ENCODE peak calls at places on chromosomes 11 and 22, in ten cellular contexts. One of them, this sample, is unnamed.

GRCh38 chr22:38941488-38941987 is 15.9 kb upstream of the APOBEC3A start:
- DNase-seq in heart left ventricle: no peak
- DNase-seq in endodermal cell: no peak
- DNase-seq in bronchial epithelial cell: no peak
- DNase-seq in prostate gland: no peak
- DNase-seq in right atrium auricular region: no peak
- DNase-seq in neural progenitor cell: peak; percentile 0
- DNase-seq in mesenchymal stem cell: no peak
- DNase-seq in A549: no peak
- DNase-seq in ovary: no peak
- DNase-seq in this sample: no peak

GRCh38 chr11:101470881-101471535 is 112.8 kb downstream of the TRPC6 start:
- DNase-seq in bronchial epithelial cell: peak; percentile 55
- DNase-seq in heart left ventricle: no peak
- DNase-seq in endodermal cell: no peak
- DNase-seq in ovary: no peak
- DNase-seq in mesenchymal stem cell: peak; percentile 71
- DNase-seq in neural progenitor cell: no peak
- DNase-seq in A549: peak; percentile 3
- DNase-seq in right atrium auricular region: no peak
- DNase-seq in prostate gland: no peak
- DNase-seq in this sample: peak; percentile 42

GRCh38 chr11:34614334-34615113 is 6.4 kb upstream of the EHF start:
- DNase-seq in mesenchymal stem cell: peak; percentile 28
- DNase-seq in endodermal cell: no peak
- DNase-seq in bronchial epithelial cell: no peak
- DNase-seq in heart left ventricle: no peak
- DNase-seq in neural progenitor cell: no peak
- DNase-seq in A549: no peak
- DNase-seq in right atrium auricular region: no peak
- DNase-seq in ovary: no peak
- DNase-seq in prostate gland: no peak
- DNase-seq in this sample: peak; percentile 30

GRCh38 chr11:70616938-70617674 is 218.8 kb downstream of the CTTN start:
- DNase-seq in neural progenitor cell: no peak
- DNase-seq in endodermal cell: no peak
- DNase-seq in right atrium auricular region: no peak
- DNase-seq in prostate gland: no peak
- DNase-seq in A549: no peak
- DNase-seq in heart left ventricle: no peak
- DNase-seq in bronchial epithelial cell: no peak
- DNase-seq in ovary: no peak
- DNase-seq in mesenchymal stem cell: no peak
- DNase-seq in this sample: no peak

GRCh38 chr11:96143016-96143670 is 199.9 kb downstream of the MAML2 start:
- DNase-seq in ovary: no peak
- DNase-seq in heart left ventricle: no peak
- DNase-seq in bronchial epithelial cell: no peak
- DNase-seq in mesenchymal stem cell: no peak
- DNase-seq in prostate gland: no peak
- DNase-seq in right atrium auricular region: no peak
- DNase-seq in neural progenitor cell: peak; percentile 58
- DNase-seq in A549: no peak
- DNase-seq in endodermal cell: no peak
- DNase-seq in this sample: no peak

GRCh38 chr22:35431483-35432205 is 31.7 kb downstream of the MCM5 start:
- DNase-seq in bronchial epithelial cell: no peak
- DNase-seq in right atrium auricular region: no peak
- DNase-seq in endodermal cell: no peak
- DNase-seq in A549: no peak
- DNase-seq in neural progenitor cell: no peak
- DNase-seq in mesenchymal stem cell: peak; percentile 17
- DNase-seq in heart left ventricle: no peak
- DNase-seq in prostate gland: no peak
- DNase-seq in ovary: no peak
- DNase-seq in this sample: no peak

GRCh38 chr11:118114266-118114665 is 27.5 kb upstream of the SMIM35 start:
- DNase-seq in prostate gland: no peak
- DNase-seq in mesenchymal stem cell: no peak
- DNase-seq in A549: no peak
- DNase-seq in bronchial epithelial cell: peak; percentile 58
- DNase-seq in endodermal cell: no peak
- DNase-seq in neural progenitor cell: no peak
- DNase-seq in right atrium auricular region: no peak
- DNase-seq in ovary: no peak
- DNase-seq in heart left ventricle: no peak
- DNase-seq in this sample: no peak

GRCh38 chr11:92536895-92537294 is 312.3 kb downstream of the FAT3 start:
- DNase-seq in mesenchymal stem cell: no peak
- DNase-seq in bronchial epithelial cell: no peak
- DNase-seq in heart left ventricle: no peak
- DNase-seq in prostate gland: no peak
- DNase-seq in A549: no peak
- DNase-seq in ovary: no peak
- DNase-seq in endodermal cell: no peak
- DNase-seq in right atrium auricular region: no peak
- DNase-seq in neural progenitor cell: no peak
- DNase-seq in this sample: no peak

GRCh38 chr22:17460895-17461294 is 91.6 kb downstream of the CECR2 start:
- DNase-seq in heart left ventricle: no peak
- DNase-seq in mesenchymal stem cell: no peak
- DNase-seq in prostate gland: no peak
- DNase-seq in ovary: no peak
- DNase-seq in right atrium auricular region: no peak
- DNase-seq in bronchial epithelial cell: no peak
- DNase-seq in neural progenitor cell: no peak
- DNase-seq in A549: no peak
- DNase-seq in endodermal cell: peak; percentile 39
- DNase-seq in this sample: no peak

GRCh38 chr11:70209391-70209912 is 6.4 kb downstream of the FADD start:
- DNase-seq in bronchial epithelial cell: no peak
- DNase-seq in prostate gland: no peak
- DNase-seq in ovary: no peak
- DNase-seq in endodermal cell: no peak
- DNase-seq in heart left ventricle: no peak
- DNase-seq in neural progenitor cell: no peak
- DNase-seq in right atrium auricular region: no peak
- DNase-seq in mesenchymal stem cell: no peak
- DNase-seq in A549: no peak
- DNase-seq in this sample: no peak

GRCh38 chr11:46673713-46674462 is 26.5 kb downstream of the ARHGAP1 start:
- DNase-seq in mesenchymal stem cell: no peak
- DNase-seq in neural progenitor cell: no peak
- DNase-seq in bronchial epithelial cell: no peak
- DNase-seq in heart left ventricle: no peak
- DNase-seq in endodermal cell: peak; percentile 57
- DNase-seq in prostate gland: no peak
- DNase-seq in right atrium auricular region: no peak
- DNase-seq in A549: no peak
- DNase-seq in ovary: no peak
- DNase-seq in this sample: no peak

GRCh38 chr11:61037694-61038093 is 64.6 kb upstream of the CD5 start:
- DNase-seq in prostate gland: no peak
- DNase-seq in neural progenitor cell: no peak
- DNase-seq in endodermal cell: no peak
- DNase-seq in bronchial epithelial cell: peak; percentile 60
- DNase-seq in mesenchymal stem cell: no peak
- DNase-seq in ovary: peak; percentile 46
- DNase-seq in right atrium auricular region: no peak
- DNase-seq in A549: no peak
- DNase-seq in heart left ventricle: no peak
- DNase-seq in this sample: no peak

GRCh38 chr11:10155793-10156490 is 138.1 kb downstream of the SBF2 start:
- DNase-seq in mesenchymal stem cell: no peak
- DNase-seq in ovary: no peak
- DNase-seq in prostate gland: no peak
- DNase-seq in heart left ventricle: no peak
- DNase-seq in neural progenitor cell: no peak
- DNase-seq in bronchial epithelial cell: no peak
- DNase-seq in right atrium auricular region: no peak
- DNase-seq in endodermal cell: peak; percentile 48
- DNase-seq in A549: no peak
- DNase-seq in this sample: no peak

GRCh38 chr11:19524171-19524671 is 188.4 kb upstream of the NAV2 start:
- DNase-seq in neural progenitor cell: no peak
- DNase-seq in prostate gland: no peak
- DNase-seq in right atrium auricular region: no peak
- DNase-seq in A549: no peak
- DNase-seq in bronchial epithelial cell: no peak
- DNase-seq in ovary: no peak
- DNase-seq in heart left ventricle: no peak
- DNase-seq in mesenchymal stem cell: peak; percentile 49
- DNase-seq in endodermal cell: no peak
- DNase-seq in this sample: no peak

GRCh38 chr11:101430236-101430635 is 153.6 kb downstream of the TRPC6 start:
- DNase-seq in A549: no peak
- DNase-seq in prostate gland: no peak
- DNase-seq in right atrium auricular region: no peak
- DNase-seq in heart left ventricle: no peak
- DNase-seq in endodermal cell: no peak
- DNase-seq in neural progenitor cell: no peak
- DNase-seq in bronchial epithelial cell: no peak
- DNase-seq in ovary: no peak
- DNase-seq in mesenchymal stem cell: no peak
- DNase-seq in this sample: no peak

GRCh38 chr11:96021901-96022650 is 98.2 kb upstream of the MTMR2 start:
- DNase-seq in prostate gland: no peak
- DNase-seq in bronchial epithelial cell: no peak
- DNase-seq in ovary: no peak
- DNase-seq in heart left ventricle: no peak
- DNase-seq in A549: no peak
- DNase-seq in right atrium auricular region: no peak
- DNase-seq in mesenchymal stem cell: no peak
- DNase-seq in neural progenitor cell: peak; percentile 27
- DNase-seq in endodermal cell: no peak
- DNase-seq in this sample: no peak

DNA sequence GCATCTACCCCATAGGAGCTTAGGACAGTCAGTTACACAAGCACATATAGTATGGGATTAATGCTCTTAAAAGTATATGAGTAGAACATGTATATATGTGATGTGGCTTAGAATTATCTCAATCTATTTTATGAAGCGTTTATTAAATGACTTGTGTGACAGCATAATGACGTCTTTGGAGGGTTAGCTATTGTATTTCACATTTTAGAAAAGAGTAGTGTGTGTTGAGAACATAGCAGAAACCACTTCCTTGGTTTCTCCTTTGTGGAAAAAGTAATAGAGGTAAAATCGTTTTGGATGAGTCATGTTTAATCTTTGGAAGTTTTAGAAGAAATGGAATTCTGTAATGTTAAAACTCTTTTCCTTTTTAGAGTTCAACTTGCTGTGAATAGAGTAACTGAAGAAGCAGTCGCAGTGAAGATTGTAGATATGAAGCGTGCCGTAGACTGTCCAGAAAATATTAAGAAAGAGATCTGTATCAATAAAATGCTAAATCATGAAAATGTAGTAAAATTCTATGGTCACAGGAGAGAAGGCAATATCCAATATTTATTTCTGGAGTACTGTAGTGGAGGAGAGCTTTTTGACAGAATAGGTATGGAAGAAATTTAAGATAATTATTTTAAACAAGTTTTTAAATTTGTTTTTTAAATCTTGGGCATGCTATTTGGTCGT is 2.4 kb downstream of the CHEK1 start:
- DNase-seq in bronchial epithelial cell: peak; percentile 23
- DNase-seq in endodermal cell: no peak
- DNase-seq in heart left ventricle: no peak
- DNase-seq in mesenchymal stem cell: no peak
- DNase-seq in ovary: no peak
- DNase-seq in neural progenitor cell: no peak
- DNase-seq in prostate gland: no peak
- DNase-seq in right atrium auricular region: no peak
- DNase-seq in A549: no peak
- DNase-seq in this sample: no peak
- H3K4me3 ChIP-seq in bronchial epithelial cell: peak overlapping the region; percentile 72
- H3K4me3 ChIP-seq in endodermal cell: peak overlapping the region; percentile 99
- H3K4me3 ChIP-seq in heart left ventricle: no peak overlapping the region
- H3K4me3 ChIP-seq in mesenchymal stem cell: no peak overlapping the region
- H3K4me3 ChIP-seq in ovary: no peak overlapping the region
- H3K4me3 ChIP-seq in neural progenitor cell: peak overlapping the region; percentile 89
- H3K4me3 ChIP-seq in prostate gland: no peak overlapping the region
- H3K4me3 ChIP-seq in right atrium auricular region: no peak overlapping the region
- H3K4me3 ChIP-seq in A549: peak overlapping the region; percentile 60
- H3K4me3 ChIP-seq in this sample: peak overlapping the region; percentile 75

GRCh38 chr22:50009765-50010675 is 2.5 kb downstream of the IL17REL start:
- DNase-seq in right atrium auricular region: no peak
- DNase-seq in heart left ventricle: no peak
- DNase-seq in neural progenitor cell: no peak
- DNase-seq in prostate gland: no peak
- DNase-seq in ovary: peak; percentile 15
- DNase-seq in endodermal cell: peak; percentile 36
- DNase-seq in bronchial epithelial cell: no peak
- DNase-seq in A549: no peak
- DNase-seq in mesenchymal stem cell: no peak
- DNase-seq in this sample: no peak
- H3K4me3 ChIP-seq in right atrium auricular region: no peak overlapping the region
- H3K4me3 ChIP-seq in heart left ventricle: no peak overlapping the region
- H3K4me3 ChIP-seq in neural progenitor cell: peak overlapping the region; percentile 9
- H3K4me3 ChIP-seq in prostate gland: no peak overlapping the region
- H3K4me3 ChIP-seq in ovary: no peak overlapping the region
- H3K4me3 ChIP-seq in endodermal cell: no peak overlapping the region
- H3K4me3 ChIP-seq in bronchial epithelial cell: no peak overlapping the region
- H3K4me3 ChIP-seq in A549: no peak overlapping the region
- H3K4me3 ChIP-seq in mesenchymal stem cell: peak overlapping the region; percentile 20
- H3K4me3 ChIP-seq in this sample: no peak overlapping the region

GRCh38 chr11:126339073-126339865 is 16.2 kb upstream of the ST3GAL4 start:
- DNase-seq in neural progenitor cell: no peak
- DNase-seq in heart left ventricle: no peak
- DNase-seq in ovary: no peak
- DNase-seq in prostate gland: no peak
- DNase-seq in endodermal cell: no peak
- DNase-seq in bronchial epithelial cell: no peak
- DNase-seq in right atrium auricular region: no peak
- DNase-seq in A549: no peak
- DNase-seq in mesenchymal stem cell: peak; percentile 82
- DNase-seq in this sample: no peak
- H3K4me3 ChIP-seq in neural progenitor cell: no peak overlapping the region
- H3K4me3 ChIP-seq in heart left ventricle: no peak overlapping the region
- H3K4me3 ChIP-seq in ovary: no peak overlapping the region
- H3K4me3 ChIP-seq in prostate gland: no peak overlapping the region
- H3K4me3 ChIP-seq in endodermal cell: no peak overlapping the region
- H3K4me3 ChIP-seq in bronchial epithelial cell: no peak overlapping the region
- H3K4me3 ChIP-seq in right atrium auricular region: no peak overlapping the region
- H3K4me3 ChIP-seq in A549: no peak overlapping the region
- H3K4me3 ChIP-seq in mesenchymal stem cell: no peak overlapping the region
- H3K4me3 ChIP-seq in this sample: no peak overlapping the region

DNA sequence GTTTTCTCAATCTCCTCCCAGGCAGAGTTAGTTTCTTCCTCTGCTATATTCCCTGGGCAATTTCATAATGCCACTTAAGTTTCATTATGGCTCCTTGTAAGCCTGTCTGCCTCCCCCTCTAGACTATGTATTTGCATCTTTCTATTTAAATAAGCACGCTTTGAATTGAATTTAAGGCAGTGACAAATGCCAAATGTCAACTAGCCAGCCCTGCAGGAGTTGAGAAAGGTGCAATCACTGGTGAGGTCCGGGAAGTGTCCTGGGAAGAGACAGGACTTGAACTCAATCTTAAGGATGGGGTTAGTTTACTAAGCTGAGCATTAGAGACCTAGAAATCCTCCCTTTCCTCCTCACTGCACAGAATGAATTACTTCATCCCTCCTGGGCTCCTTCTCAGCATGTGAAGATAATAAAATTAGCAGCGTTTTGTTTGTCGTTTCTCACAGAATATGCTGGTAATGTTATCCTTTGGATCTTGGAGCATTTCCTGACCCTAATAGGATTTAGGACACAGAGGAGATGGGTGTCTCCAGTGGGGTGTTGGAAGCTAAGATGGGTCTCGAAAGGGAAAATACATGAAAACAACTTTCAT is 1.6 kb downstream of the TCP11L1 start:
- DNase-seq in heart left ventricle: no peak
- DNase-seq in endodermal cell: no peak
- DNase-seq in bronchial epithelial cell: no peak
- DNase-seq in right atrium auricular region: no peak
- DNase-seq in ovary: no peak
- DNase-seq in prostate gland: no peak
- DNase-seq in mesenchymal stem cell: no peak
- DNase-seq in neural progenitor cell: peak; percentile 32
- DNase-seq in A549: no peak
- DNase-seq in this sample: no peak
- H3K4me3 ChIP-seq in heart left ventricle: peak overlapping the region; percentile 97
- H3K4me3 ChIP-seq in endodermal cell: peak overlapping the region; percentile 92
- H3K4me3 ChIP-seq in bronchial epithelial cell: no peak overlapping the region
- H3K4me3 ChIP-seq in right atrium auricular region: peak overlapping the region; percentile 86
- H3K4me3 ChIP-seq in ovary: no peak overlapping the region
- H3K4me3 ChIP-seq in prostate gland: no peak overlapping the region
- H3K4me3 ChIP-seq in mesenchymal stem cell: no peak overlapping the region
- H3K4me3 ChIP-seq in neural progenitor cell: peak overlapping the region; percentile 81
- H3K4me3 ChIP-seq in A549: peak overlapping the region; percentile 69
- H3K4me3 ChIP-seq in this sample: peak overlapping the region; percentile 82